ENCODE peak calls at places on chromosomes 7 and 10, in ten cellular contexts. Q is nephron progenitor cell; P is IMR-90; V is T47D; B is NCI-H748 treated with DMSO at 0.1 percent for 48 hours; W is AML-193; G is stromal cell of bone marrow; T is NCI-H1105; N is activated T-helper 2 cell treated with anti-CD3 and anti-CD28 coated beads, Interferon-gamma antibody, Interleukin-2, Interleukin-4, amounts not matched to agents 10 μg/mL and 5 μg/mL and 100 μg/mL, durations not matched to agents 14 hours and 24 hours and 36 hours; H is stimulated activated naive CD8-positive, alpha-beta T cell treated with anti-CD3 and anti-CD28 coated beads, Interleukin-15, Interleukin-2, amounts not matched to agents 100 U/mL and 50 U/mL, for 24 hours. D is an unnamed sample.
A peak's percentile ranks its signal among the peaks of the same experiment; 100 is the strongest.

GRCh38 chr10:51768886-51769285 is 69.5 kb upstream of the CSTF2T start:
- DNase-seq in P (no peak), Q (no peak), G (no peak), T (no peak), V (no peak), B (no peak), W (no peak), H (no peak), N (no peak), D (no peak)

GRCh38 chr7:22660293-22660692 is 66.7 kb upstream of the IL6 start:
- DNase-seq in Q (no peak), H (no peak), T (no peak), G (no peak), N (no peak), V (no peak), W (no peak), B (no peak), P (no peak), D (no peak)

GRCh38 chr10:119494224-119495060 is 48.1 kb downstream of the RGS10 start:
- DNase-seq in Q (no peak), T (no peak), N (no peak), P (peak; percentile 76), H (no peak), W (no peak), V (no peak), G (no peak), B (no peak), D (no peak)

GRCh38 chr10:26881600-26882331 is 21.0 kb upstream of the ABI1 start:
- DNase-seq in T (peak; percentile 12), Q (peak; percentile 17), V (peak; percentile 75), W (peak; percentile 75), N (no peak), G (peak; percentile 59), H (no peak), P (peak; percentile 76), B (peak; percentile 46), D (no peak)

GRCh38 chr7:149330914-149331567 is 69.0 kb downstream of the ZNF783 start:
- DNase-seq in P (no peak), G (no peak), B (no peak), T (no peak), W (no peak), H (no peak), V (no peak), Q (no peak), N (no peak), D (no peak)

GRCh38 chr10:70993051-70993450 is 104.7 kb upstream of the PCBD1 start:
- DNase-seq in W (no peak), Q (no peak), G (no peak), N (no peak), H (no peak), P (no peak), B (no peak), T (no peak), V (peak; percentile 10), D (no peak)

GRCh38 chr7:102272075-102272916 is 14.4 kb upstream of the SH2B2 start:
- DNase-seq in W (peak; percentile 39), B (peak; percentile 45), H (peak; percentile 87), G (peak; percentile 52), N (peak; percentile 52), V (peak; percentile 78), P (peak; percentile 81), T (peak; percentile 37), Q (peak; percentile 89), D (peak; percentile 76)

GRCh38 chr10:97278491-97278989 is 13.9 kb downstream of the ARHGAP19 start:
- DNase-seq in N (no peak), P (peak; percentile 93), T (peak; percentile 8), V (peak; percentile 77), Q (no peak), H (no peak), G (peak; percentile 94), B (peak; percentile 29), W (peak; percentile 76), D (no peak)

GRCh38 chr7:47877336-47877735 is 70.9 kb downstream of the PKD1L1 start:
- DNase-seq in T (no peak), V (no peak), H (no peak), G (no peak), N (no peak), P (no peak), Q (no peak), B (no peak), W (no peak), D (no peak)

GRCh38 chr7:5695709-5696345 is 85.6 kb downstream of the RNF216 start:
- DNase-seq in W (no peak), Q (no peak), T (no peak), V (no peak), P (peak; percentile 84), G (no peak), H (no peak), B (no peak), N (no peak), D (no peak)

GRCh38 chr10:34526186-34526585 is 288.9 kb downstream of the PARD3 start:
- DNase-seq in Q (no peak), V (no peak), B (no peak), W (no peak), P (peak; percentile 37), G (peak; percentile 52), N (no peak), H (no peak), T (no peak), D (no peak)

GRCh38 chr7:22238354-22239311 is 118.3 kb downstream of the RAPGEF5 start:
- DNase-seq in P (peak; percentile 59), V (no peak), W (no peak), H (no peak), Q (no peak), G (no peak), N (no peak), B (no peak), T (no peak), D (no peak)

GRCh38 chr10:5413012-5413938 is 918 bp downstream of the NET1 start:
- DNase-seq in Q (no peak), T (no peak), N (no peak), P (peak; percentile 30), H (no peak), B (no peak), W (peak; percentile 26), G (peak; percentile 38), V (peak; percentile 66), D (no peak)

GRCh38 chr7:74502216-74502891 is 48.6 kb downstream of the GTF2IRD1 start:
- DNase-seq in N (no peak), Q (no peak), B (no peak), G (no peak), T (no peak), P (no peak), H (no peak), V (peak; percentile 95), W (no peak), D (no peak)

GRCh38 chr10:116676118-116676517 is 55.4 kb downstream of the PNLIPRP2 start:
- DNase-seq in H (no peak), T (no peak), B (no peak), Q (no peak), G (no peak), P (no peak), W (no peak), N (no peak), V (no peak), D (no peak)

D was measured in progenitor cell of endocrine pancreas.